ENCODE peak calls at places on chromosome 19, in four cellular contexts. E, Z, V and W are unnamed samples.

GRCh38 chr19:37981785-37982475 is 74.9 kb downstream of the SIPA1L3 start:
- DNase-seq in Z (no peak), V (no peak), E (no peak), W (no peak)

GRCh38 chr19:39408392-39409206 is 2.0 kb downstream of the ZFP36 start:
- DNase-seq in Z (no peak), E (peak; percentile 73), V (no peak), W (no peak)

GRCh38 chr19:45156231-45156630 is 4.6 kb downstream of the NKPD1 start:
- DNase-seq in V (no peak), E (no peak), Z (no peak), W (no peak)

GRCh38 chr19:40605201-40605971 is 4.2 kb downstream of the LTBP4 start:
- DNase-seq in E (peak; percentile 86), Z (peak; percentile 61), V (no peak), W (peak; percentile 48)

GRCh38 chr19:30411714-30412113 is 39.5 kb downstream of the ZNF536 start:
- DNase-seq in V (no peak), E (no peak), Z (no peak), W (no peak)

GRCh38 chr19:45558399-45558878 is 26.2 kb downstream of the OPA3 start:
- DNase-seq in E (no peak), Z (peak; percentile 39), V (no peak), W (peak; percentile 74)

GRCh38 chr19:48683349-48683748 is 10.5 kb upstream of the NTN5 start:
- DNase-seq in Z (no peak), E (no peak), V (no peak), W (no peak)

GRCh38 chr19:10143700-10144099 is 24.0 kb upstream of the EIF3G start:
- DNase-seq in Z (no peak), V (no peak), E (no peak), W (no peak)

GRCh38 chr19:13143135-13143534 is 7.0 kb downstream of the STX10 start:
- DNase-seq in E (no peak), Z (no peak), V (peak; percentile 78), W (no peak)

GRCh38 chr19:44618640-44619357 is 5.4 kb downstream of the IGSF23 start:
- DNase-seq in Z (no peak), V (no peak), E (no peak), W (no peak)

GRCh38 chr19:44741841-44742352 is 6.6 kb upstream of the BCL3 start:
- DNase-seq in Z (no peak), E (peak; percentile 99), V (peak; percentile 100), W (no peak)

DNA sequence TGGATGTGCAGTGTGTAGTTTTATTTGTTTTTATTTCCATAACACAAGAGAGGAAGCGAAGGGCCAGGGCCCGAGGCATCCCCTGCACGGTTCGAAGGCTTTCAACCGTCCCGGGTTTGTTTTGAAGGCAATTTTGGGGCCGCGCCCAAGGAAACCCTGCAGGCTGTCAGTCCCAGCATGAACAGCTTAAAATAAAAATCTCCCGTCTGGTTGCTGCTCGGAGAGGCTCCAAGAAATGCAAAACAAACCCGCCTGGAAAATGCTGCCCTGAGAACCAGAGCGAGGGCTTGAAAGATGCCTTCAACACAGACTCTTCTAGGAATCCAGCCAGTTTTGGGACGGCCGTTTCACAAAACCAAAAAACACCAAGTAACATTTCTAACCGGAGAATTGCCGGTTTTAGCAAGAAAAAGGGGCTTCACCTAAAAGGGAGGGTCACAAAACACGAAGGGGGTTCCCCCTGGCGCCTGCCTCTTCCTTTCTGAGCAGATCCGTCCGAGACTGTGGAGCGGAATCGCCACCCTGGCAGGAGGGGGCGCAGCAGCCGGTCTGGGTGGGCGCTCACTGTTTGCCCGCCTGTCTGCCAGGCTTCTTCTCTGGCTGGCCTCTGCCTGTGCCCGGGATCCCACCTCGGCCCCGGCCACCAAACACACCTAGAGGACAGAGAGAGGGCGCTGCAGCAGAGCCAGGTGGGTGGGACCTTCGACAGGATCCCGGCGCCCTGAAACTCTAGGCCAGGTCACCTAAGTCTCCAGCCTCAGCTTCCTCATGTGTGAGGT is 15.8 kb downstream of the LSM4 start:
- DNase-seq in V (no peak), E (no peak), Z (no peak), W (no peak)
- TF ChIP-seq CTCF in V (no peak), E (no peak), Z (no peak), W (no peak)

DNA sequence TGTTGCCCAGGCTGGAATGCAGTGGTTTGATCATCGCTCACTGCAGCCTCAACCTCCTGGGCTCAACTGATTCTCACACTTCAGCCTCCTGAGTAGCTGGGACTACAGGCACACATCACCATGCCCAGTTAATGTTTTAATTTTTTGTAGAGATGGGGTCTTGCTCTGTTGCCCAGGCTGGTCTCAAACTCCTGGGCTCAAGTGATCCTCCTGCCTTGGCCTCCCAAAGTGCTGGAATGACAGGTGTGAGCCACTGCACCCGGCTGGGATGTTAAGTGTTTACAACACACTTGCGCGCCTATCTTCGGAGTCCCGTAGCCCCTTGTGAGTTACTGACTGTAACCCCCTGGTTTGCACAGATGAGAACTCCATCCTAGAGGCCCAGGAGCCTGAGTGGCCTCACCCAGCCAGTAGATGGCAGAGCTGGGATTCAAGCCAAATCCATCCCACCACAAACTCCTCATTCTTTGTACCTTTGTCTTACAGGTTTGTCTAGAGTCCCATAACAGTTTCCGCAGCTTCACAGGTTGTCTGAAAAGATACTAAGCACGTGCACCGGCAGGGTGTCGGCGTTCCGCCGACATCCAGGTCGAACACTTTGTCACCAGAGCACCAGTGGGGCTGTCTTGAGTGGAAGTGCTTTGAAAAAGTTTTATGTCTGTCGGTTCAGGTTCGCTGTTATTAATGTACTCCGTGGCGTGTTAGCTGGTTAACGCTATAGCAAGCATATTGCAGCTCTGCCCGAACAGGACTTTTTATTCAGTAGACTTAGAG is 14.7 kb downstream of the MAG start:
- DNase-seq in Z (no peak), E (no peak), V (no peak), W (peak; percentile 37)
- TF ChIP-seq CTCF in Z (no peak), E (no peak), V (no peak), W (no peak)

DNA sequence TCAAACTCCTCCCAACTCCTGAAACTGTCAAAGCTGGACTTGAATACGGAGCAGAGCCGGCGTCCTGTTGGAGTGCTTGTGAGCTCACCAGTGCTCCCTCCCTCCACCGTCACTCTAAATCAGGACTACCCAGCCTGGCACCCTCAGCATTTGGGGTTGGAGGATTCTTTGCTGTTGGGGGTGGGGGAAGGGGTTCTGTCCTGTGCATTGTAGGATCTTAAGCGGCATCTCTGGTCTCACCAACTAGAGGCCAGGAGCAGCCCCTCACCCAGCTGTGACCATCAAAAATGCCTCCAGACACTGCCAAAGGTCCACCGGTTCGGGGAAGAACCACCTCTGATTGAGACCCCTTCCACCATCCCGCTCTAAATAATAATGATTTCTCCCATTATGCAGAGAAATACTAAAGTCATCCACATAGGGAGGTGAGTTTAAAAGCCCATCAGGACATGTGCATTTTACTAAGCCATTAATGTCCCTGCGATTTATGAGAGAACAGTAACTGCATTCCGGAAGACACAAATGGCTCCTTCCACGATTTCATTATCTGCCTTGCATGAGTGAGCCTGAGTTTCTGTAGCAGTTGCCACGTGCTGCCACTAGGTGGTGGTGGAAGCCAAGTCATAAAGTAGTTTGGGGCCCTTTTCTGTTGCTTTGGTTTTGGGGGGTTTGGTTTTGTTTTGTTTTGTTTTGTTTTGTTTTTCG is 16.1 kb upstream of the USP29 start:
- DNase-seq in Z (peak; percentile 14), E (peak; percentile 76), V (peak; percentile 35), W (peak; percentile 25)
- TF ChIP-seq CTCF in Z (peak; percentile 82), E (peak; percentile 77), V (peak; percentile 88), W (peak; percentile 70)

GRCh38 chr19:43430142-43430710 is 15.5 kb downstream of the TEX101 start:
- DNase-seq in V (no peak), E (no peak), Z (no peak), W (peak; percentile 42)
- TF ChIP-seq CTCF in V (peak; percentile 25), E (no peak), Z (no peak), W (peak; percentile 42)

GRCh38 chr19:7829561-7830271 is at the start of gene EVI5L:
- DNase-seq in E (peak; percentile 99), Z (peak; percentile 100), V (peak; percentile 100), W (peak; percentile 99)
- TF ChIP-seq CTCF in E (no peak), Z (no peak), V (no peak), W (no peak)

DNA sequence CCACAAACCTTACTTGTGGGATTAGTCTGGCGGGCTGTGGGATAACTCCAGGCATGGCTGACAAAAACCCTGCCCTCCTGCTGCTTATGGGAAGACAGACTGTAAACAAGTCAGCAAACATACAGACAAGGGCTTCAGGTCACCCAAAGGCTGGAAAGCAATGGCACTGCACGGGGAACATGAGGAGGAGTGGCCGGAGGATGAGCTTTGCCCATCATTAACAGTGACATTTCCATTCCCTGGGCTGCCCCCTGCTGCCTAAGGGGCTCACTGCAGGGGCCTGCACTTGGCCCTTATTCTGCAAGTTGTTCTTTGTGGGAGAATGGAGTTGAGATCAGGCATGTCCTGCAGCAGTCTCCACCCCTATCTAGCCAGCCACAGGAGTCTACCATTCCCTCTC is 91.3 kb downstream of the UQCRFS1 start:
- DNase-seq in Z (no peak), E (no peak), V (no peak), W (peak; percentile 55)
- TF ChIP-seq CTCF in Z (no peak), E (no peak), V (peak; percentile 59), W (peak; percentile 43)